ENCODE peak calls at places on chromosomes 4 and X, in six cellular contexts. One of them, this sample, is unnamed.

GRCh38 chrX:141642979-141643378 is 53.5 kb downstream of the SPANXA2 start:
- DNase-seq in epithelial cell of esophagus: peak; percentile 1
- DNase-seq in activated T-cell treated with anti-CD3 and anti-CD28 coated beads, Interleukin-2, amount 50 U/mL, for 48 hours: no peak
- DNase-seq in Calu3: no peak
- DNase-seq in activated CD8-positive, alpha-beta T cell treated with anti-CD3 and anti-CD28 coated beads for 36 hours: no peak
- DNase-seq in heart right ventricle: no peak
- DNase-seq in this sample: no peak

GRCh38 chr4:105998210-105998609 is 102.9 kb downstream of the NPNT start:
- DNase-seq in epithelial cell of esophagus: no peak
- DNase-seq in activated T-cell treated with anti-CD3 and anti-CD28 coated beads, Interleukin-2, amount 50 U/mL, for 48 hours: no peak
- DNase-seq in Calu3: peak; percentile 20
- DNase-seq in activated CD8-positive, alpha-beta T cell treated with anti-CD3 and anti-CD28 coated beads for 36 hours: no peak
- DNase-seq in heart right ventricle: no peak
- DNase-seq in this sample: no peak

GRCh38 chr4:1360423-1361283 is 13.6 kb downstream of the UVSSA start:
- DNase-seq in epithelial cell of esophagus: no peak
- DNase-seq in activated T-cell treated with anti-CD3 and anti-CD28 coated beads, Interleukin-2, amount 50 U/mL, for 48 hours: no peak
- DNase-seq in Calu3: no peak
- DNase-seq in activated CD8-positive, alpha-beta T cell treated with anti-CD3 and anti-CD28 coated beads for 36 hours: no peak
- DNase-seq in heart right ventricle: no peak
- DNase-seq in this sample: no peak

GRCh38 chrX:10235851-10236250 is 79.1 kb downstream of the CLCN4 start:
- DNase-seq in epithelial cell of esophagus: no peak
- DNase-seq in activated T-cell treated with anti-CD3 and anti-CD28 coated beads, Interleukin-2, amount 50 U/mL, for 48 hours: no peak
- DNase-seq in Calu3: no peak
- DNase-seq in activated CD8-positive, alpha-beta T cell treated with anti-CD3 and anti-CD28 coated beads for 36 hours: no peak
- DNase-seq in heart right ventricle: no peak
- DNase-seq in this sample: no peak

GRCh38 chrX:75596178-75596577 is 73.3 kb upstream of the ZDHHC15 start:
- DNase-seq in epithelial cell of esophagus: no peak
- DNase-seq in activated T-cell treated with anti-CD3 and anti-CD28 coated beads, Interleukin-2, amount 50 U/mL, for 48 hours: no peak
- DNase-seq in Calu3: no peak
- DNase-seq in activated CD8-positive, alpha-beta T cell treated with anti-CD3 and anti-CD28 coated beads for 36 hours: no peak
- DNase-seq in heart right ventricle: no peak
- DNase-seq in this sample: no peak

GRCh38 chr4:22129454-22130075 is 181.0 kb upstream of the KCNIP4 start:
- DNase-seq in epithelial cell of esophagus: peak; percentile 57
- DNase-seq in activated T-cell treated with anti-CD3 and anti-CD28 coated beads, Interleukin-2, amount 50 U/mL, for 48 hours: peak; percentile 20
- DNase-seq in Calu3: peak; percentile 40
- DNase-seq in activated CD8-positive, alpha-beta T cell treated with anti-CD3 and anti-CD28 coated beads for 36 hours: peak; percentile 39
- DNase-seq in heart right ventricle: no peak
- DNase-seq in this sample: peak; percentile 10

GRCh38 chrX:84123585-84123984 is 64.4 kb downstream of the RPS6KA6 start:
- DNase-seq in epithelial cell of esophagus: peak; percentile 78
- DNase-seq in activated T-cell treated with anti-CD3 and anti-CD28 coated beads, Interleukin-2, amount 50 U/mL, for 48 hours: no peak
- DNase-seq in Calu3: no peak
- DNase-seq in activated CD8-positive, alpha-beta T cell treated with anti-CD3 and anti-CD28 coated beads for 36 hours: no peak
- DNase-seq in heart right ventricle: no peak
- DNase-seq in this sample: no peak

GRCh38 chr4:60129740-60130139 is 1070.4 kb upstream of the ADGRL3 start:
- DNase-seq in epithelial cell of esophagus: no peak
- DNase-seq in activated T-cell treated with anti-CD3 and anti-CD28 coated beads, Interleukin-2, amount 50 U/mL, for 48 hours: no peak
- DNase-seq in Calu3: no peak
- DNase-seq in activated CD8-positive, alpha-beta T cell treated with anti-CD3 and anti-CD28 coated beads for 36 hours: no peak
- DNase-seq in heart right ventricle: no peak
- DNase-seq in this sample: no peak

GRCh38 chrX:2521092-2521926 is 20.5 kb upstream of the DHRSX start:
- DNase-seq in epithelial cell of esophagus: no peak
- DNase-seq in activated T-cell treated with anti-CD3 and anti-CD28 coated beads, Interleukin-2, amount 50 U/mL, for 48 hours: no peak
- DNase-seq in Calu3: no peak
- DNase-seq in activated CD8-positive, alpha-beta T cell treated with anti-CD3 and anti-CD28 coated beads for 36 hours: no peak
- DNase-seq in heart right ventricle: no peak
- DNase-seq in this sample: no peak

GRCh38 chr4:128810331-128810870 is 901 bp downstream of the JADE1 start:
- DNase-seq in epithelial cell of esophagus: peak; percentile 51
- DNase-seq in activated T-cell treated with anti-CD3 and anti-CD28 coated beads, Interleukin-2, amount 50 U/mL, for 48 hours: peak; percentile 50
- DNase-seq in Calu3: peak; percentile 15
- DNase-seq in activated CD8-positive, alpha-beta T cell treated with anti-CD3 and anti-CD28 coated beads for 36 hours: peak; percentile 51
- DNase-seq in heart right ventricle: no peak
- DNase-seq in this sample: peak; percentile 44

GRCh38 chrX:133959972-133960371 is 25.4 kb downstream of the GPC3 start:
- DNase-seq in epithelial cell of esophagus: no peak
- DNase-seq in activated T-cell treated with anti-CD3 and anti-CD28 coated beads, Interleukin-2, amount 50 U/mL, for 48 hours: no peak
- DNase-seq in Calu3: no peak
- DNase-seq in activated CD8-positive, alpha-beta T cell treated with anti-CD3 and anti-CD28 coated beads for 36 hours: no peak
- DNase-seq in heart right ventricle: no peak
- DNase-seq in this sample: no peak

GRCh38 chrX:123756320-123756719 is 23.5 kb upstream of the THOC2 start:
- DNase-seq in epithelial cell of esophagus: no peak
- DNase-seq in activated T-cell treated with anti-CD3 and anti-CD28 coated beads, Interleukin-2, amount 50 U/mL, for 48 hours: no peak
- DNase-seq in Calu3: no peak
- DNase-seq in activated CD8-positive, alpha-beta T cell treated with anti-CD3 and anti-CD28 coated beads for 36 hours: no peak
- DNase-seq in heart right ventricle: no peak
- DNase-seq in this sample: no peak

GRCh38 chrX:68419934-68420333 is 13.4 kb downstream of the OPHN1 start:
- DNase-seq in epithelial cell of esophagus: no peak
- DNase-seq in activated T-cell treated with anti-CD3 and anti-CD28 coated beads, Interleukin-2, amount 50 U/mL, for 48 hours: no peak
- DNase-seq in Calu3: no peak
- DNase-seq in activated CD8-positive, alpha-beta T cell treated with anti-CD3 and anti-CD28 coated beads for 36 hours: no peak
- DNase-seq in heart right ventricle: no peak
- DNase-seq in this sample: no peak